ENCODE peak calls at places on chromosomes 6 and 20, in six cellular contexts. K is A549, B is heart right ventricle, V is foreskin fibroblast, O is tibial nerve, W is choroid plexus epithelial cell. Y is an unnamed sample.

GRCh38 chr20:36314734-36315544 is 8.8 kb downstream of the DLGAP4 start:
- DNase-seq in B (no peak), V (no peak), O (no peak), K (peak), W (no peak), Y (no peak)

GRCh38 chr6:35757461-35758123 is 18.8 kb upstream of the CLPSL2 start:
- DNase-seq in O (no peak), B (no peak), K (peak), V (peak), W (peak), Y (no peak)

GRCh38 chr6:115612796-115613479 is 447.8 kb downstream of the FRK start:
- DNase-seq in W (no peak), O (no peak), K (no peak), B (no peak), V (no peak), Y (no peak)

GRCh38 chr6:39207421-39208232 is 21.6 kb downstream of the KCNK5 start:
- DNase-seq in B (no peak), O (no peak), V (no peak), W (no peak), K (no peak), Y (no peak)

GRCh38 chr20:2143594-2143993 is 42.0 kb downstream of the STK35 start:
- DNase-seq in V (no peak), B (no peak), W (no peak), O (no peak), K (no peak), Y (no peak)

GRCh38 chr20:6735913-6736845 is 31.3 kb upstream of the BMP2 start:
- DNase-seq in O (no peak), B (no peak), K (no peak), V (no peak), W (peak), Y (no peak)

GRCh38 chr20:62297449-62298227 is 5.2 kb upstream of the ADRM1 start:
- DNase-seq in K (no peak), V (no peak), O (no peak), W (no peak), B (no peak), Y (no peak)

GRCh38 chr20:63574829-63575720 is 1.0 kb upstream of the HELZ2 start:
- DNase-seq in B (no peak), K (no peak), V (peak), W (no peak), O (no peak), Y (no peak)

GRCh38 chr6:136036601-136037000 is 185.1 kb downstream of the PDE7B start:
- DNase-seq in K (no peak), B (no peak), O (no peak), V (no peak), W (peak), Y (no peak)

GRCh38 chr20:32544260-32544722 is 40.8 kb downstream of the NOL4L start:
- DNase-seq in B (no peak), W (no peak), O (no peak), K (no peak), V (no peak), Y (no peak)

GRCh38 chr6:111254779-111255166 is 167.5 kb downstream of the SLC16A10 start:
- DNase-seq in V (no peak), O (no peak), K (no peak), W (no peak), B (no peak), Y (no peak)

GRCh38 chr6:111259089-111259831 is 172.0 kb downstream of the SLC16A10 start:
- DNase-seq in K (peak), V (peak), O (peak), B (peak), W (peak), Y (peak)

GRCh38 chr6:111258615-111259088 is 171.3 kb downstream of the SLC16A10 start:
- DNase-seq in K (no peak), O (no peak), V (no peak), W (peak), B (no peak), Y (no peak)

GRCh38 chr6:111253999-111254778 is 166.9 kb downstream of the SLC16A10 start:
- DNase-seq in V (no peak), K (no peak), B (no peak), O (no peak), W (no peak), Y (no peak)

GRCh38 chr6:111256646-111257045 is 169.3 kb downstream of the SLC16A10 start:
- DNase-seq in V (no peak), B (no peak), K (peak), O (no peak), W (peak), Y (no peak)
- TF ChIP-seq CTCF in V (no peak), B (no peak), K (peak), O (no peak), W (peak), Y (peak)

GRCh38 chr6:16128759-16129622 is at the start of gene MYLIP:
- DNase-seq in W (peak), V (peak), B (peak), O (peak), K (peak), Y (peak)

GRCh38 chr6:16130932-16131387 is 2.1 kb downstream of the MYLIP start:
- DNase-seq in W (peak), V (peak), K (peak), B (peak), O (peak), Y (no peak)

GRCh38 chr6:16130437-16130891 is 1.6 kb downstream of the MYLIP start:
- DNase-seq in K (no peak), O (no peak), W (peak), B (no peak), V (no peak), Y (no peak)

GRCh38 chr6:16127471-16127870 is 1.4 kb upstream of the MYLIP start:
- DNase-seq in W (no peak), O (no peak), K (no peak), V (no peak), B (no peak), Y (no peak)

GRCh38 chr6:16129623-16130243 is 847 bp downstream of the MYLIP start:
- DNase-seq in O (no peak), B (peak), W (peak), K (no peak), V (no peak), Y (no peak)
- TF ChIP-seq CTCF in O (no peak), B (no peak), W (no peak), K (no peak), V (no peak), Y (no peak)

DNA sequence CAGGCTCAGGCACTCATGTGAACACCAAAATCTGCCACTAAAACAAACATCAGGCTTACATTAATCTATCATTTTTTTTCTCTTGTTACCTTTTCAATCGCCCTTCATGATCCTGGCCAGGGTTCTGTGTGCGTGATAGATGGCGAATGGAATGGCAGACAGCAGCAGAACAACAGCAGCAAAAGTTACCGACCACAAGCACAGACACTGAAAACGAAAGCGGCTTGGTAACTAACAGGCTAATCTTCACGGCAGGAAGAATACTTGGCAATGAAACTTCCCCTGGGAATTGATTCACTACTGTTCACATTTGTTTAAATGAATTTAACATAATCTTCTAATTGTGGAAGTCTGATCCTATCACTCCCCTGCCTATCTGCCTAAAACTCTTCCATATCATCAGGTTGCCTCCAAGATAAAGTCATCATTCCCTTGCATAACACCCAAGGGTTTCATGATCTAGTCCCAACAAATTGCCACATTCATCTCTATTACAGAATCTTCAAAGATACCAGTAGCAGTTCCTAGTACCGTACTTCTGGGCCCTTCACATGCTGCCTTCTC is 28.7 kb downstream of the PTPRK start:
- DNase-seq in K (no peak), W (peak), B (peak), V (no peak), O (no peak), Y (no peak)
- TF ChIP-seq CTCF in K (no peak), W (no peak), B (no peak), V (no peak), O (no peak), Y (no peak)

DNA sequence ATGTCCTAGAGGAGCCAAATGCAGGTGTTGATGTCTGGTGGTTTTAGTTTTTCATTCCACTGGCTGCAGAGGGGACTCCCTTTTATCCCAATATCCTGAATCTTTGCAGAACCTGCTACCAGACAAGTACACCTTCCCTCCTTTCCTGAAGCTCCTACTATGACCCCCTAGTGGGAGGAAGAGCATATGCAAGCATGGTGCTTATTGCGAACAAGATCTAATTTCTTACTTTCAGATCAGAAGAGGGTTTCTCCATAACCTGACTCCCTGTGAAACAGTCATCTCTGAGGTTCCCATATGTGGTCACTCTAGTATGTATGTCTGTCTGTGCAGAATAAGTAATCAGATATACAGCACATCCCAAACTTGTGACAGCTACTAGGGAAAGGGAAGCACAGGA is 277.2 kb downstream of the ARHGAP18 start:
- DNase-seq in B (no peak), O (no peak), V (no peak), W (peak), K (peak), Y (no peak)
- TF ChIP-seq CTCF in B (no peak), O (no peak), V (peak), W (peak), K (no peak), Y (peak)